ENCODE peak calls at places on chromosomes 1 and 21, in nine cellular contexts. S is mesenchymal stem cell; W is memory B cell; N is NCI-H774; P is T-cell; T is NCI-H510A; F is T-helper 9 cell; R is natural killer cell treated with Interleukin-12 subunit alpha and Interleukin-12 subunit beta and Interleukin-15 and Interleukin-18, amount 100 ng/mL, for 72 hours; U is Calu3. X is an unnamed sample.

GRCh38 chr1:32180186-32181060 is 948 bp downstream of the TXLNA start:
- DNase-seq in R (no peak), S (peak), F (no peak), P (peak), N (peak), W (no peak), T (no peak), U (peak), X (no peak)

GRCh38 chr1:108114026-108114599 is 86.0 kb downstream of the SLC25A24 start:
- DNase-seq in F (no peak), T (no peak), U (no peak), R (no peak), P (no peak), S (no peak), W (no peak), N (no peak), X (no peak)

GRCh38 chr21:27024316-27024715 is 57.4 kb upstream of the ADAMTS5 start:
- DNase-seq in U (no peak), T (no peak), S (peak), P (no peak), F (no peak), W (no peak), N (no peak), R (no peak), X (no peak)

GRCh38 chr1:202122639-202123335 is at the start of gene GPR37L1:
- DNase-seq in U (peak), R (no peak), F (no peak), T (peak), N (peak), W (no peak), S (peak), P (no peak), X (no peak)

GRCh38 chr21:38460171-38460742 is 38.0 kb downstream of the ERG start:
- DNase-seq in F (no peak), T (no peak), W (no peak), N (no peak), U (no peak), S (peak), R (no peak), P (no peak), X (no peak)

GRCh38 chr1:177274687-177275211 is 104.0 kb downstream of the BRINP2 start:
- DNase-seq in W (no peak), F (no peak), R (no peak), S (peak), U (peak), N (no peak), P (no peak), T (no peak), X (no peak)

GRCh38 chr1:26730695-26731094 is 34.9 kb downstream of the ARID1A start:
- DNase-seq in S (peak), W (no peak), N (no peak), R (no peak), P (no peak), U (no peak), T (no peak), F (no peak), X (no peak)

GRCh38 chr21:35619184-35619583 is 441.1 kb downstream of the SETD4 start:
- DNase-seq in W (no peak), U (no peak), N (no peak), T (no peak), S (peak), F (no peak), R (no peak), P (no peak), X (no peak)

GRCh38 chr1:60922304-60922703 is 160.1 kb upstream of the NFIA start:
- DNase-seq in W (no peak), S (no peak), T (no peak), N (no peak), P (no peak), R (no peak), U (no peak), F (no peak), X (no peak)

GRCh38 chr1:199307865-199308264 is 669.0 kb downstream of the PTPRC start:
- DNase-seq in R (no peak), N (no peak), S (no peak), T (no peak), P (no peak), F (no peak), U (no peak), W (no peak), X (no peak)

GRCh38 chr1:24385160-24385939 is 28.2 kb downstream of the STPG1 start:
- DNase-seq in N (no peak), W (no peak), U (no peak), P (peak), F (peak), R (no peak), T (no peak), S (peak), X (no peak)

GRCh38 chr21:36132691-36133090 is 2.2 kb upstream of the CBR3 start:
- DNase-seq in W (no peak), N (no peak), F (no peak), T (no peak), U (no peak), P (no peak), S (no peak), R (no peak), X (no peak)

GRCh38 chr21:37210017-37210593 is 57.0 kb downstream of the VPS26C start:
- DNase-seq in W (no peak), T (no peak), S (no peak), R (no peak), N (no peak), U (no peak), P (no peak), F (no peak), X (no peak)

GRCh38 chr1:114671011-114671938 is 1.4 kb upstream of the DENND2C start:
- DNase-seq in P (no peak), N (no peak), T (no peak), S (peak), W (no peak), U (no peak), R (no peak), F (no peak), X (no peak)

GRCh38 chr1:79044974-79045650 is 38.6 kb upstream of the ADGRL4 start:
- DNase-seq in S (no peak), P (no peak), N (no peak), U (no peak), W (no peak), T (no peak), F (no peak), R (no peak), X (no peak)

GRCh38 chr1:30402031-30402430 is 321.4 kb downstream of the MATN1 start:
- DNase-seq in N (no peak), F (no peak), T (no peak), P (no peak), U (no peak), W (no peak), R (peak), S (no peak), X (no peak)

GRCh38 chr1:32178380-32179192 is 889 bp upstream of the TXLNA start:
- DNase-seq in R (no peak), S (peak), P (no peak), T (no peak), F (no peak), W (no peak), N (no peak), U (no peak), X (no peak)

GRCh38 chr1:211813590-211813989 is 17.0 kb downstream of the LPGAT1 start:
- DNase-seq in U (no peak), W (no peak), F (no peak), R (no peak), N (no peak), P (no peak), T (no peak), S (no peak), X (no peak)

GRCh38 chr1:208047476-208047934 is 136.6 kb upstream of the CD34 start:
- DNase-seq in F (no peak), N (no peak), R (no peak), U (no peak), S (no peak), P (no peak), T (no peak), W (no peak), X (no peak)

GRCh38 chr1:25979210-25979609 is 18.7 kb downstream of the PAFAH2 start:
- DNase-seq in U (no peak), F (no peak), S (no peak), T (no peak), N (no peak), W (no peak), P (no peak), R (no peak), X (no peak)

GRCh38 chr1:211935448-211935970 is 99.8 kb downstream of the INTS7 start:
- DNase-seq in W (no peak), P (no peak), N (no peak), R (peak), T (no peak), S (no peak), U (no peak), F (no peak), X (no peak)

GRCh38 chr1:66528580-66528979 is 5.4 kb upstream of the SGIP1 start:
- DNase-seq in U (no peak), P (no peak), T (no peak), R (no peak), S (no peak), N (no peak), F (no peak), W (no peak), X (no peak)

GRCh38 chr21:44761011-44761729 is 40.5 kb downstream of the UBE2G2 start:
- DNase-seq in P (peak), N (peak), F (no peak), W (no peak), S (no peak), T (no peak), R (no peak), U (peak), X (no peak)

GRCh38 chr1:218867941-218868656 is 305.6 kb upstream of the LYPLAL1 start:
- DNase-seq in F (no peak), T (no peak), S (no peak), U (no peak), N (no peak), P (no peak), W (no peak), R (no peak), X (no peak)

GRCh38 chr21:33026878-33027400 is 1.2 kb downstream of the OLIG2 start:
- DNase-seq in N (no peak), R (no peak), W (no peak), P (no peak), U (no peak), T (no peak), F (no peak), S (no peak), X (no peak)

GRCh38 chr1:17002524-17002902 is 9.2 kb downstream of the ATP13A2 start:
- DNase-seq in R (no peak), T (no peak), U (no peak), S (no peak), F (no peak), W (no peak), P (no peak), N (no peak), X (no peak)

GRCh38 chr1:106879538-106879937 is 176.9 kb upstream of the PRMT6 start:
- DNase-seq in F (no peak), W (no peak), R (no peak), S (no peak), U (peak), P (no peak), N (peak), T (no peak), X (no peak)

GRCh38 chr1:114691061-114691460 is 4.3 kb downstream of the AMPD1 start:
- DNase-seq in S (no peak), P (no peak), U (no peak), N (no peak), R (no peak), W (no peak), F (no peak), T (no peak), X (no peak)

GRCh38 chr1:91450260-91450659 is 45.6 kb upstream of the HFM1 start:
- DNase-seq in S (peak), U (no peak), T (no peak), R (no peak), F (no peak), W (no peak), N (no peak), P (no peak), X (no peak)

GRCh38 chr1:168338589-168339503 is 58.2 kb downstream of the TBX19 start:
- DNase-seq in U (no peak), T (no peak), P (no peak), F (no peak), N (no peak), R (no peak), S (no peak), W (no peak), X (no peak)

X was measured in T-helper 22 cell.